ENCODE peak calls at places on chromosomes 3 and 15, in four cellular contexts. One of them, this sample, is unnamed.

GRCh38 chr3:172151610-172152293 is 112.4 kb downstream of the FNDC3B start:
- DNase-seq in AG09319: no peak
- DNase-seq in endothelial cell: no peak
- DNase-seq in neural progenitor cell: no peak
- DNase-seq in this sample: no peak

GRCh38 chr3:140292154-140292553 is 357.2 kb downstream of the CLSTN2 start:
- DNase-seq in endothelial cell: no peak
- DNase-seq in AG09319: no peak
- DNase-seq in neural progenitor cell: no peak
- DNase-seq in this sample: no peak

GRCh38 chr3:139827833-139828232 is 107.2 kb upstream of the CLSTN2 start:
- DNase-seq in neural progenitor cell: peak; percentile 10
- DNase-seq in endothelial cell: no peak
- DNase-seq in AG09319: no peak
- DNase-seq in this sample: no peak

GRCh38 chr3:146161725-146162047 is 702 bp upstream of the PLOD2 start:
- DNase-seq in AG09319: no peak
- DNase-seq in neural progenitor cell: peak; percentile 27
- DNase-seq in endothelial cell: no peak
- DNase-seq in this sample: no peak

GRCh38 chr15:77042245-77042644 is 28.7 kb downstream of the TSPAN3 start:
- DNase-seq in AG09319: no peak
- DNase-seq in neural progenitor cell: no peak
- DNase-seq in endothelial cell: no peak
- DNase-seq in this sample: no peak

GRCh38 chr15:78957416-78958093 is 12.7 kb upstream of the CTSH start:
- DNase-seq in neural progenitor cell: no peak
- DNase-seq in AG09319: no peak
- DNase-seq in endothelial cell: no peak
- DNase-seq in this sample: no peak

GRCh38 chr3:131543714-131544113 is 40.9 kb upstream of the MRPL3 start:
- DNase-seq in endothelial cell: no peak
- DNase-seq in AG09319: peak; percentile 57
- DNase-seq in neural progenitor cell: no peak
- DNase-seq in this sample: no peak

GRCh38 chr15:84868037-84868880 is 16.2 kb upstream of the SLC28A1 start:
- DNase-seq in endothelial cell: no peak
- DNase-seq in neural progenitor cell: no peak
- DNase-seq in AG09319: no peak
- DNase-seq in this sample: no peak

GRCh38 chr15:74179983-74180688 is 6.6 kb downstream of the ISLR start:
- DNase-seq in neural progenitor cell: no peak
- DNase-seq in endothelial cell: no peak
- DNase-seq in AG09319: no peak
- DNase-seq in this sample: no peak

GRCh38 chr3:10600159-10601125 is 95.1 kb upstream of the ATP2B2 start:
- DNase-seq in neural progenitor cell: peak; percentile 44
- DNase-seq in AG09319: no peak
- DNase-seq in endothelial cell: no peak
- DNase-seq in this sample: no peak

GRCh38 chr3:43288366-43288765 is 2.0 kb downstream of the SNRK start:
- DNase-seq in neural progenitor cell: no peak
- DNase-seq in AG09319: no peak
- DNase-seq in endothelial cell: no peak
- DNase-seq in this sample: no peak

GRCh38 chr3:161560006-161560637 is 63.5 kb downstream of the OTOL1 start:
- DNase-seq in neural progenitor cell: peak; percentile 83
- DNase-seq in AG09319: peak; percentile 4
- DNase-seq in endothelial cell: peak; percentile 65
- DNase-seq in this sample: peak; percentile 41

GRCh38 chr3:171162986-171163723 is 136.6 kb upstream of the SLC2A2 start:
- DNase-seq in neural progenitor cell: peak; percentile 24
- DNase-seq in AG09319: no peak
- DNase-seq in endothelial cell: no peak
- DNase-seq in this sample: no peak

GRCh38 chr3:40490916-40491315 is 14.0 kb downstream of the ZNF619 start:
- DNase-seq in AG09319: no peak
- DNase-seq in neural progenitor cell: no peak
- DNase-seq in endothelial cell: no peak
- DNase-seq in this sample: no peak

GRCh38 chr3:127100459-127101410 is 92.2 kb upstream of the PRR23E start:
- DNase-seq in neural progenitor cell: no peak
- DNase-seq in endothelial cell: no peak
- DNase-seq in AG09319: no peak
- DNase-seq in this sample: no peak

GRCh38 chr3:109072208-109072607 is 45.7 kb downstream of the MORC1 start:
- DNase-seq in AG09319: no peak
- DNase-seq in neural progenitor cell: no peak
- DNase-seq in endothelial cell: no peak
- DNase-seq in this sample: no peak

GRCh38 chr15:71057581-71057980 is 57.7 kb upstream of the THSD4 start:
- DNase-seq in neural progenitor cell: no peak
- DNase-seq in AG09319: no peak
- DNase-seq in endothelial cell: no peak
- DNase-seq in this sample: no peak

GRCh38 chr3:127209155-127209839 is 16.4 kb downstream of the PRR23E start:
- DNase-seq in endothelial cell: no peak
- DNase-seq in AG09319: no peak
- DNase-seq in neural progenitor cell: no peak
- DNase-seq in this sample: no peak

GRCh38 chr15:38531509-38531908 is 33.1 kb downstream of the RASGRP1 start:
- DNase-seq in neural progenitor cell: no peak
- DNase-seq in endothelial cell: no peak
- DNase-seq in AG09319: no peak
- DNase-seq in this sample: no peak

GRCh38 chr15:40293905-40294895 is 11.3 kb upstream of the ANKRD63 start:
- DNase-seq in neural progenitor cell: peak; percentile 72
- DNase-seq in endothelial cell: no peak
- DNase-seq in AG09319: no peak
- DNase-seq in this sample: no peak

GRCh38 chr15:94877833-94878232 is 646.5 kb downstream of the MCTP2 start:
- DNase-seq in endothelial cell: no peak
- DNase-seq in AG09319: no peak
- DNase-seq in neural progenitor cell: no peak
- DNase-seq in this sample: no peak

GRCh38 chr3:170499562-170500156 is 81.0 kb downstream of the CLDN11 start:
- DNase-seq in neural progenitor cell: peak; percentile 46
- DNase-seq in endothelial cell: peak; percentile 47
- DNase-seq in AG09319: peak; percentile 74
- DNase-seq in this sample: no peak

GRCh38 chr3:124707667-124708066 is 22.6 kb upstream of the UMPS start:
- DNase-seq in neural progenitor cell: peak; percentile 35
- DNase-seq in endothelial cell: no peak
- DNase-seq in AG09319: no peak
- DNase-seq in this sample: no peak

GRCh38 chr3:105944721-105945120 is 75.9 kb upstream of the CBLB start:
- DNase-seq in neural progenitor cell: no peak
- DNase-seq in AG09319: no peak
- DNase-seq in endothelial cell: no peak
- DNase-seq in this sample: no peak

GRCh38 chr3:4029135-4029534 is 229.9 kb downstream of the LRRN1 start:
- DNase-seq in neural progenitor cell: no peak
- DNase-seq in AG09319: no peak
- DNase-seq in endothelial cell: no peak
- DNase-seq in this sample: no peak

GRCh38 chr3:66439666-66440344 is 61.0 kb downstream of the LRIG1 start:
- DNase-seq in endothelial cell: no peak
- DNase-seq in AG09319: no peak
- DNase-seq in neural progenitor cell: no peak
- DNase-seq in this sample: no peak

GRCh38 chr3:32733631-32734229 is 48.7 kb downstream of the CNOT10 start:
- DNase-seq in AG09319: no peak
- DNase-seq in endothelial cell: no peak
- DNase-seq in neural progenitor cell: peak; percentile 47
- DNase-seq in this sample: no peak

GRCh38 chr3:181210275-181210674 is 220.7 kb upstream of the DNAJC19 start:
- DNase-seq in neural progenitor cell: peak; percentile 44
- DNase-seq in endothelial cell: no peak
- DNase-seq in AG09319: no peak
- DNase-seq in this sample: no peak

GRCh38 chr3:13276438-13277129 is 143.5 kb downstream of the NUP210 start:
- DNase-seq in neural progenitor cell: no peak
- DNase-seq in AG09319: no peak
- DNase-seq in endothelial cell: no peak
- DNase-seq in this sample: no peak

GRCh38 chr3:157515398-157515797 is 12.2 kb upstream of the VEPH1 start:
- DNase-seq in neural progenitor cell: no peak
- DNase-seq in AG09319: no peak
- DNase-seq in endothelial cell: no peak
- DNase-seq in this sample: no peak

GRCh38 chr15:64067564-64068030 is 21.3 kb upstream of the DAPK2 start:
- DNase-seq in neural progenitor cell: peak; percentile 81
- DNase-seq in AG09319: no peak
- DNase-seq in endothelial cell: peak; percentile 77
- DNase-seq in this sample: peak; percentile 68
- TF ChIP-seq CTCF in neural progenitor cell: peak; percentile 82
- TF ChIP-seq CTCF in AG09319: peak; percentile 73
- TF ChIP-seq CTCF in endothelial cell: peak; percentile 84
- TF ChIP-seq CTCF in this sample: peak; percentile 81

DNA sequence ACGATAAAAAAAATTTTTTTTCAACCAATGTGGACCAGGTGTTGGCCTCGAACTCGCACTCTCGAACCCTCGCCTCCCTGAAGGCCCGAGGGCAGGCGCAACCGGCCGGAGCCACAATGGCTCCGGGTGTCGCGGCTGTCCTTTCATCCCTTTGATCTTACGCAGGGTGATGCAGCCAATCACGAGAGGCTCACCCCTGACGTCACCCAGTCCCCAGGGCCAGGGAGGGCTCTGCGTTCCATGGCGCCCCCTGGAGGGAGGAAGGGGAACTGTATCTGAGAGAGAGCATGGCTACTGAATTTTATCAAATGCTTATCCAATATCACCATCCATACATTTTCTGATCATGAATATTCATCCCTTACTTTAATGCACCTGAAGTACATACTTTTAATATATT is 15.4 kb upstream of the GMNC start:
- DNase-seq in neural progenitor cell: no peak
- DNase-seq in endothelial cell: no peak
- DNase-seq in AG09319: no peak
- DNase-seq in this sample: no peak
- TF ChIP-seq CTCF in neural progenitor cell: peak; percentile 43
- TF ChIP-seq CTCF in endothelial cell: peak; percentile 65
- TF ChIP-seq CTCF in AG09319: no peak
- TF ChIP-seq CTCF in this sample: peak; percentile 21

GRCh38 chr15:82585072-82585471 is 44.8 kb upstream of the RPS17 start:
- DNase-seq in AG09319: no peak
- DNase-seq in neural progenitor cell: no peak
- DNase-seq in endothelial cell: no peak
- DNase-seq in this sample: no peak
- TF ChIP-seq CTCF in AG09319: peak; percentile 4
- TF ChIP-seq CTCF in neural progenitor cell: peak; percentile 40
- TF ChIP-seq CTCF in endothelial cell: no peak
- TF ChIP-seq CTCF in this sample: no peak

DNA sequence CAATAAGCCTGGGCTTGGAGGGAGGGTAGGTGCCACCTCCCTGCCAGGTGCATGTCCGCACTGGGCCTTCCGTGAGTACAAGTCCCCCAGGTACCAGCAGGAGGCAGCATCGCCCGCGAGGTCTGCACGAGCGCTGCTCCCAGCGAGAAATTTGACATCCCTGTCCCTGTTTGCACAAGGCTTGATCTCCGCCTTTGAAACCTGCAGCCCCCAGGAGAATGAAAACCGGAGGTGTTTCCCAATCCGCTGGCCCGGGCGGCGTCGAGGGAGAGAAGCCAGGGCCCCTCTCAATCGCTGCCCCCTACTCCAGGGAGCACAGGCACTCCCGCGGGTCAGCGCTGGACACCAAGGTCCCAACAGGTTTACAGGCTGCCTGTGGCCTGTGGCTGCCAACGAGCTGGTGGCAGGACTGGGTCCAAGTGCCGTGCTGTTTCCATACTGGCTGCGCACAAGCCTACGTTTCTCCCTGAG is 961 bp downstream of the HAPLN3 start:
- DNase-seq in AG09319: no peak
- DNase-seq in neural progenitor cell: peak; percentile 87
- DNase-seq in endothelial cell: peak; percentile 86
- DNase-seq in this sample: peak; percentile 76
- TF ChIP-seq CTCF in AG09319: peak; percentile 46
- TF ChIP-seq CTCF in neural progenitor cell: peak; percentile 89
- TF ChIP-seq CTCF in endothelial cell: peak; percentile 76
- TF ChIP-seq CTCF in this sample: peak; percentile 92

GRCh38 chr3:68017069-68017468 is 362.7 kb upstream of the SUCLG2 start:
- DNase-seq in neural progenitor cell: no peak
- DNase-seq in AG09319: no peak
- DNase-seq in endothelial cell: no peak
- DNase-seq in this sample: no peak

DNA sequence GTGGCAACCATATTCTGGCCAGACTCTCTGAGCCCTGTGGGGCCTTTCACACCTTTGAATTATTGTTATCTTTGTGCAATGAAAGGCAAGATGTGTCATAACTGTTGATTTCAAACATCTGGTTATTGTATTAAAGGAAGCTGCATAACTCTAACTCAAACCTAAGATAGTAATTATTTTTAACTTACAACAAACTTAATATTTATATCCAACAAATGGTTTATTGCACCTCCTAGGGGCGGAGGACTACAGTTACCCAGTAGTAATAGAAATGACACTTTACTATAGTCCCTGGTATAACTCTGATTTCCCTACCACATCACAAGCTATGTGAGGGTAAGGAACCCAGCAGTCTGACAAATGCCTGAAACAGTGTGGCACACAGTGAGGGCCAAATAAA is 363.9 kb upstream of the SUCLG2 start:
- DNase-seq in endothelial cell: no peak
- DNase-seq in AG09319: no peak
- DNase-seq in neural progenitor cell: no peak
- DNase-seq in this sample: no peak
- TF ChIP-seq CTCF in endothelial cell: no peak
- TF ChIP-seq CTCF in AG09319: no peak
- TF ChIP-seq CTCF in neural progenitor cell: peak; percentile 9
- TF ChIP-seq CTCF in this sample: no peak

DNA sequence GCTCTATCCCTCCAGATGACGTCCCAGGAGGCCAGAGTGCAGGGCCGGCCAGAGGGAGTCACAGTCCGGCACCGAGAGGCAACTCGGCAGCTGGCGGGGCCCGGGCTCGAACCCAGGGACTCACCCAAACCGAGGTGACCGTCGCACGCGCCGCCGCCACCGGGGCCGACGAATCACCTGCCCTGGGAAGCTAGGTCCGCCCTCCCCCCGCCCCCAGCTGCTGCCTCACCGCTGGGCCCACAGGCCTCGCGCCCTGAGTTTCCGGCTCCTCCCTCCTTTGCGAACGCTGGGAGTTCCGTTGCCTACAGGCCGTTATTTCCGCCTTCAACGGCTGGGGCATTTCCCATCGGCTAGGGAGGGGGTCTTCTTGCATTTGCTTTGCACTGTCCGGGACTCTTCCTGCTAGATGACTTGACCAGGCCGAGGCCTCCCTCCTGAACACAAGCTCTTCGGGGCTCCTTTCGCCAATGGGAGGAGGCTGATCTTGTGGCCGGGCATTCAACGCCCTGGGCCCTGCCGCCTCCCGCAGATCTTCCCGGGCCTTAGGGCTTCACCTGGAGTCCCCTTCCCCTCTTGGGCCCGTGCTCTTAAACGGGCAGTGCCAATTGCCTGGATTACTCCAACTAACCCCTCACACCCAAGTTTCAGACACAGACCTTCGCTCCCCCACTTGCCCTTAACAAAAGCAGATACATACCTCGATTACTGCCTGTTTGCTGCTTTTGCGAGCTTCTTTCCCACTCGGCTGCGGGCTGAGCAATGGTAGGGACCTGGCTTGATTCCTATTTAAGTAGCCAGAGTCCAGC is at the start of gene SNUPN:
- DNase-seq in endothelial cell: peak; percentile 88
- DNase-seq in neural progenitor cell: peak; percentile 96
- DNase-seq in AG09319: peak; percentile 81
- DNase-seq in this sample: peak; percentile 73
- TF ChIP-seq CTCF in endothelial cell: no peak
- TF ChIP-seq CTCF in neural progenitor cell: no peak
- TF ChIP-seq CTCF in AG09319: no peak
- TF ChIP-seq CTCF in this sample: no peak

This sample was measured in progenitor cell of endocrine pancreas.